ENCODE peak calls at places on chromosomes 3 and 15, in four cellular contexts. One of them, this sample, is unnamed.

GRCh38 chr3:5251196-5251583 is 63.7 kb downstream of the EDEM1 start:
- DNase-seq in cardiac fibroblast: no peak
- DNase-seq in activated B cell treated with CpG ODN at 0.5 μM for 24 hours: no peak
- DNase-seq in CD4-positive, alpha-beta T cell: no peak
- DNase-seq in this sample: no peak

GRCh38 chr3:13005301-13005700 is 67.9 kb downstream of the IQSEC1 start:
- DNase-seq in cardiac fibroblast: no peak
- DNase-seq in activated B cell treated with CpG ODN at 0.5 μM for 24 hours: no peak
- DNase-seq in CD4-positive, alpha-beta T cell: no peak
- DNase-seq in this sample: no peak

GRCh38 chr15:101013151-101013550 is 94.0 kb downstream of the LRRK1 start:
- DNase-seq in cardiac fibroblast: no peak
- DNase-seq in activated B cell treated with CpG ODN at 0.5 μM for 24 hours: no peak
- DNase-seq in CD4-positive, alpha-beta T cell: no peak
- DNase-seq in this sample: no peak

GRCh38 chr15:39919396-39919739 is 698 bp downstream of the GPR176 start:
- DNase-seq in cardiac fibroblast: no peak
- DNase-seq in activated B cell treated with CpG ODN at 0.5 μM for 24 hours: no peak
- DNase-seq in CD4-positive, alpha-beta T cell: no peak
- DNase-seq in this sample: no peak

GRCh38 chr15:79184465-79184892 is 93.9 kb upstream of the RASGRF1 start:
- DNase-seq in cardiac fibroblast: peak; percentile 70
- DNase-seq in activated B cell treated with CpG ODN at 0.5 μM for 24 hours: peak; percentile 51
- DNase-seq in CD4-positive, alpha-beta T cell: peak; percentile 59
- DNase-seq in this sample: peak; percentile 46

GRCh38 chr3:54622688-54623087 is 305.2 kb downstream of the LRTM1 start:
- DNase-seq in cardiac fibroblast: no peak
- DNase-seq in activated B cell treated with CpG ODN at 0.5 μM for 24 hours: no peak
- DNase-seq in CD4-positive, alpha-beta T cell: no peak
- DNase-seq in this sample: no peak

GRCh38 chr3:88239870-88240269 is 90.1 kb downstream of the C3orf38 start:
- DNase-seq in cardiac fibroblast: no peak
- DNase-seq in activated B cell treated with CpG ODN at 0.5 μM for 24 hours: no peak
- DNase-seq in CD4-positive, alpha-beta T cell: no peak
- DNase-seq in this sample: no peak

GRCh38 chr3:54999159-54999558 is 71.3 kb upstream of the LRTM1 start:
- DNase-seq in cardiac fibroblast: peak; percentile 88
- DNase-seq in activated B cell treated with CpG ODN at 0.5 μM for 24 hours: no peak
- DNase-seq in CD4-positive, alpha-beta T cell: no peak
- DNase-seq in this sample: no peak

GRCh38 chr3:10187295-10187876 is 22.7 kb downstream of the IRAK2 start:
- DNase-seq in cardiac fibroblast: no peak
- DNase-seq in activated B cell treated with CpG ODN at 0.5 μM for 24 hours: no peak
- DNase-seq in CD4-positive, alpha-beta T cell: no peak
- DNase-seq in this sample: no peak

GRCh38 chr15:99421172-99421656 is 144.6 kb upstream of the MEF2A start:
- DNase-seq in cardiac fibroblast: peak; percentile 38
- DNase-seq in activated B cell treated with CpG ODN at 0.5 μM for 24 hours: no peak
- DNase-seq in CD4-positive, alpha-beta T cell: peak; percentile 67
- DNase-seq in this sample: no peak

GRCh38 chr15:84703808-84704207 is 12.1 kb downstream of the SEC11A start:
- DNase-seq in cardiac fibroblast: no peak
- DNase-seq in activated B cell treated with CpG ODN at 0.5 μM for 24 hours: no peak
- DNase-seq in CD4-positive, alpha-beta T cell: no peak
- DNase-seq in this sample: no peak

DNA sequence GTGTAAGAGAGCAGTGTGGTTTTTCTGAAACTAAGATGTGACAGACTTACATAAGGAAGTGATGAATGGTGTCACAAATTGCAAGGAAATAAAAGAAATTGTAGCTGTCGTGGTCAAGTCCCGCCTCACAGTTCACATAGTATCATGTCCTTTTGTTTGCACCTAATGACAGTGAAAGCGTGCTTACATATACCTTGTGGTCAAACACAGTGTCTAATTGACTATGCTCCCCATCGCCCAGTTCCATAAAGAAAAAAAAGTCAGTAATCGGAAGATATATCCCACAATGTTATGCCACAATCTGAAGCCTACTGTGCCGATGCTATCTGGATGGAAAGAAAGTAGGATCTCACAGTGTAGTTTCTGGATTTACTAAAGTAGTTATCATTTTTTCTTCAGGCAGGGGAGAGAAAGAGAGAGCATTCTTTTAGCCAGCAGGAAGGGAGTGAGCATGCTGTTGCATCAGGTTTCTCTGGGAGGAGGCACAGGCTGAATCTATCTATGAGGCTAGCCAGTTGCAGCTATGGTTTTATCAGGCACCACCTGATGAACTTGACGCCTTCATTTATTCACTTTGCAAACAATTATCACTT is 9.9 kb upstream of the PLSCR1 start:
- DNase-seq in cardiac fibroblast: peak; percentile 33
- DNase-seq in activated B cell treated with CpG ODN at 0.5 μM for 24 hours: no peak
- DNase-seq in CD4-positive, alpha-beta T cell: no peak
- DNase-seq in this sample: no peak
- TF ChIP-seq CTCF in cardiac fibroblast: no peak
- TF ChIP-seq CTCF in activated B cell treated with CpG ODN at 0.5 μM for 24 hours: no peak
- TF ChIP-seq CTCF in CD4-positive, alpha-beta T cell: no peak
- TF ChIP-seq CTCF in this sample: no peak

GRCh38 chr3:8712871-8713360 is 20.7 kb upstream of the CAV3 start:
- DNase-seq in cardiac fibroblast: no peak
- DNase-seq in activated B cell treated with CpG ODN at 0.5 μM for 24 hours: no peak
- DNase-seq in CD4-positive, alpha-beta T cell: no peak
- DNase-seq in this sample: no peak

GRCh38 chr3:8709801-8710524 is 23.6 kb upstream of the CAV3 start:
- DNase-seq in cardiac fibroblast: no peak
- DNase-seq in activated B cell treated with CpG ODN at 0.5 μM for 24 hours: no peak
- DNase-seq in CD4-positive, alpha-beta T cell: no peak
- DNase-seq in this sample: no peak

GRCh38 chr3:8712045-8712870 is 21.3 kb upstream of the CAV3 start:
- DNase-seq in cardiac fibroblast: no peak
- DNase-seq in activated B cell treated with CpG ODN at 0.5 μM for 24 hours: no peak
- DNase-seq in CD4-positive, alpha-beta T cell: no peak
- DNase-seq in this sample: no peak

GRCh38 chr3:8709287-8709686 is 24.3 kb upstream of the CAV3 start:
- DNase-seq in cardiac fibroblast: no peak
- DNase-seq in activated B cell treated with CpG ODN at 0.5 μM for 24 hours: no peak
- DNase-seq in CD4-positive, alpha-beta T cell: no peak
- DNase-seq in this sample: no peak

DNA sequence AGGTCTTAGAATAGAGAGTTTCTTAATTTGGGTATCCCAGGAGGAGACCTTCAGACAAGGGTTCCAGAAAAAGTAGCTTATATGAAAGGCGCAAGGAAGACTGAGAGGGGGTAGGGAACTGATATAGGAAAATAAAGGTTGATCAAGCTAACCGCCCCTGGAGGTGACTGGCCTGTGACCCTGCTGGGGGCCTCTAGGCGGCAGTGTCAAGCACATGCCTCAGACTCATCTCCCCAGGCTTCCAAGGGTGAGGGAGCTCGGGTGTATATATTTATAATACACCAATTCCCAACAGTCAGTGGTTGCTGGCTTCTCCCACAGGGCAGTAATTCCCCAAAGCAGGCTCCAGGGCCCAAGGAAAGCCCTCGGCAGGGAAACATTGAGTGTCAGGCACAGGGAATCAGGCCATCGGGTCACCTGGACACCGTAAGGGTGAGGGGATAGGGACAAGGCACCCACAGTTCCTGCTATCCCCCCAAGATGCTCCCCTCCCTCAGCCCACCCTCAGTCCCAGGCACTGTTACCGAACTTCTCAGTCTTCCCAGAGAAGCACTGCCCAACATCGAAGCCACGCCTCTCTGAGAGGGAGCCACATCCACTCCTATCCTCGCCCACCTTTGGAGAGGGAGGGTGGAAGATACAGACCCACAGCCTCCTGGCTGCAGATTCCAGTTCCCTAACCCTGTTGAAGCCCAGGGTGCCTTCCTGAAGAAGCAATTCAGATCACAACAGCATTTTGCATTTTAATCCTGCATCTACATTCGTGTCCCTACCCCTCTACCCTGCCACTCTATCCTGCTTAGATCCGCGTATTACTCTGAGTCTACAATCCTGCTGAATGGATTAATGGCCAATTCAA is 19.5 kb upstream of the CAV3 start:
- DNase-seq in cardiac fibroblast: no peak
- DNase-seq in activated B cell treated with CpG ODN at 0.5 μM for 24 hours: no peak
- DNase-seq in CD4-positive, alpha-beta T cell: no peak
- DNase-seq in this sample: no peak
- TF ChIP-seq CTCF in cardiac fibroblast: peak; percentile 67
- TF ChIP-seq CTCF in activated B cell treated with CpG ODN at 0.5 μM for 24 hours: no peak
- TF ChIP-seq CTCF in CD4-positive, alpha-beta T cell: no peak
- TF ChIP-seq CTCF in this sample: no peak

DNA sequence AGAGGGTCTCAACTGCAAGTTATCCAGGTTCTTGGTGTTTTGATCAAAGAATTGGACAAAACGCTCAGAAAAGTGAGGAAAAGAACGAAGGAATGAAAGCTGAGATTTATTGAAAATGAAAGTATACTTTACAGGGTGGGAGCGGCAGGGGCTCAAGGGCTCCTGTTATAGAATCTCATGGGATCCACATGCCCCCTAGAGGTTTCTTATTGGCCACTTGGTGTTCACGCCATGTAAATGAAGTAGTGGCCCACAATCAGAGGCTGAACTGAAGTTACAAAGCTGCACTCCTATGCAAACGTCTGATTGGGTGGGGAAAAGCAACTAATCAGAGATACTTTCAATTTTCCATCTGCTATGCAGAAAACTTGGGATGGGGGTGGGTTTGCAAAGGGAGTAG is 216.7 kb downstream of the PTPRG start:
- DNase-seq in cardiac fibroblast: no peak
- DNase-seq in activated B cell treated with CpG ODN at 0.5 μM for 24 hours: no peak
- DNase-seq in CD4-positive, alpha-beta T cell: no peak
- DNase-seq in this sample: no peak
- TF ChIP-seq CTCF in cardiac fibroblast: no peak
- TF ChIP-seq CTCF in activated B cell treated with CpG ODN at 0.5 μM for 24 hours: no peak
- TF ChIP-seq CTCF in CD4-positive, alpha-beta T cell: no peak
- TF ChIP-seq CTCF in this sample: no peak

GRCh38 chr3:187976361-187976900 is 177.5 kb upstream of the LPP start:
- DNase-seq in cardiac fibroblast: no peak
- DNase-seq in activated B cell treated with CpG ODN at 0.5 μM for 24 hours: no peak
- DNase-seq in CD4-positive, alpha-beta T cell: no peak
- DNase-seq in this sample: no peak

GRCh38 chr3:187972454-187972853 is 181.5 kb upstream of the LPP start:
- DNase-seq in cardiac fibroblast: no peak
- DNase-seq in activated B cell treated with CpG ODN at 0.5 μM for 24 hours: no peak
- DNase-seq in CD4-positive, alpha-beta T cell: no peak
- DNase-seq in this sample: no peak

GRCh38 chr3:187975571-187976360 is 178.2 kb upstream of the LPP start:
- DNase-seq in cardiac fibroblast: no peak
- DNase-seq in activated B cell treated with CpG ODN at 0.5 μM for 24 hours: no peak
- DNase-seq in CD4-positive, alpha-beta T cell: no peak
- DNase-seq in this sample: no peak

GRCh38 chr3:187973977-187974856 is 179.7 kb upstream of the LPP start:
- DNase-seq in cardiac fibroblast: no peak
- DNase-seq in activated B cell treated with CpG ODN at 0.5 μM for 24 hours: no peak
- DNase-seq in CD4-positive, alpha-beta T cell: no peak
- DNase-seq in this sample: no peak

GRCh38 chr3:187974857-187975257 is 179.1 kb upstream of the LPP start:
- DNase-seq in cardiac fibroblast: no peak
- DNase-seq in activated B cell treated with CpG ODN at 0.5 μM for 24 hours: no peak
- DNase-seq in CD4-positive, alpha-beta T cell: no peak
- DNase-seq in this sample: no peak
- TF ChIP-seq CTCF in cardiac fibroblast: peak; percentile 13
- TF ChIP-seq CTCF in activated B cell treated with CpG ODN at 0.5 μM for 24 hours: no peak
- TF ChIP-seq CTCF in CD4-positive, alpha-beta T cell: peak; percentile 56
- TF ChIP-seq CTCF in this sample: no peak

DNA sequence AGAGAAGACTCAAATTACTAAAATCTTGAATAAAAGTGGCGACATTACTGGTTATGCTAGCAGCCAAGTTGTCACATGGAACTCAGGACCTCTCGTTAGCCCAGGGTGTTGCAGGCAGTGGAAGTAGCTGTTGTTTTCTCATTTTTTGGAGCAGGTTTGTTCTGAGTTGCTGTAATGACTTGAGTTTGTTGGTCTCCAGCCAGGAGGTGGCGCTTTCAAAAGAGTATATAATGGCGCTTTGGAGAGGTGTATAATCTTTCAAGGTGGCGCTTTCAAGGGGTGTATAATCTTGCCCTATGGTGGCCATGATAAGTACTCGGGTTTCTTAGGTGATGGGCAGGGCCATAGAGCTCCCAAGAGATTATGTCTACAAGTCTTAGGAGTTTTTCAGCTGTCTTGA is 632.7 kb downstream of the NTRK3 start:
- DNase-seq in cardiac fibroblast: no peak
- DNase-seq in activated B cell treated with CpG ODN at 0.5 μM for 24 hours: no peak
- DNase-seq in CD4-positive, alpha-beta T cell: no peak
- DNase-seq in this sample: no peak
- TF ChIP-seq CTCF in cardiac fibroblast: peak; percentile 8
- TF ChIP-seq CTCF in activated B cell treated with CpG ODN at 0.5 μM for 24 hours: no peak
- TF ChIP-seq CTCF in CD4-positive, alpha-beta T cell: no peak
- TF ChIP-seq CTCF in this sample: no peak

DNA sequence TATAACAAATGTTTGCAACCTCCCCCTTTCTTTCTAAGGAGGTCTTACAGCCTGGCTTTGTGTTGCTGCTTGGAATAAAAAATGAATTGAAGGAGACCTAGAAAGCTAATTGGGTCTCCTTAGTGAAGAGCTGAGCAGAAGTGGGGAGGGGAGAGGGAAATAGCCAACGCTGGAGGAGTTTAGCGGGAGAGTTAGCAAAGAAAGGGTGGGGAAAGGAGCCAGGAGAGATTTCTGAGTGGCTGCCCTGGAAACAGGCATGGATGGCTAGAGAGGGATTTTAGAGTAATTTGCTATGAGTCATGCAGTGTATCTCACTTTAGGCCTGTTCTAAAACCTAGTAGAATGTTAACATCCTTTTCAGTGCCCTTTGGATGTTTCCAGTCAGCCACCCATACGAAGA is 45.2 kb upstream of the PFN2 start:
- DNase-seq in cardiac fibroblast: no peak
- DNase-seq in activated B cell treated with CpG ODN at 0.5 μM for 24 hours: no peak
- DNase-seq in CD4-positive, alpha-beta T cell: no peak
- DNase-seq in this sample: no peak
- TF ChIP-seq CTCF in cardiac fibroblast: no peak
- TF ChIP-seq CTCF in activated B cell treated with CpG ODN at 0.5 μM for 24 hours: no peak
- TF ChIP-seq CTCF in CD4-positive, alpha-beta T cell: no peak
- TF ChIP-seq CTCF in this sample: no peak

GRCh38 chr15:70512772-70513362 is 250.5 kb downstream of the UACA start:
- DNase-seq in cardiac fibroblast: peak; percentile 68
- DNase-seq in activated B cell treated with CpG ODN at 0.5 μM for 24 hours: no peak
- DNase-seq in CD4-positive, alpha-beta T cell: peak; percentile 56
- DNase-seq in this sample: peak; percentile 52
- TF ChIP-seq CTCF in cardiac fibroblast: peak; percentile 96
- TF ChIP-seq CTCF in activated B cell treated with CpG ODN at 0.5 μM for 24 hours: no peak
- TF ChIP-seq CTCF in CD4-positive, alpha-beta T cell: peak; percentile 74
- TF ChIP-seq CTCF in this sample: peak; percentile 68

This sample was measured in natural killer cell.